ENCODE peak calls at places on chromosome 17, in six cellular contexts. P is AG04449; G is activated CD8-positive, alpha-beta memory T cell treated with anti-CD3 and anti-CD28 coated beads for 4 hours; D is AG10803; U is left cardiac atrium; Z is HEK293T. F is an unnamed sample.

GRCh38 chr17:17313350-17313991 is 10.3 kb downstream of the NT5M start:
- DNase-seq in D (no peak), P (no peak), G (peak), Z (no peak), U (no peak), F (no peak)

GRCh38 chr17:4097165-4097960 is 45.5 kb downstream of the ZZEF1 start:
- DNase-seq in G (no peak), D (no peak), P (no peak), Z (no peak), U (no peak), F (no peak)

GRCh38 chr17:13306310-13306962 is 288.6 kb upstream of the ELAC2 start:
- DNase-seq in P (peak), D (peak), G (no peak), U (no peak), Z (peak), F (no peak)

GRCh38 chr17:83155128-83156081 is 76.0 kb downstream of the METRNL start:
- DNase-seq in Z (no peak), U (no peak), D (peak), G (no peak), P (peak), F (no peak)

GRCh38 chr17:78716814-78717393 is 65.2 kb downstream of the CYTH1 start:
- DNase-seq in G (no peak), U (peak), D (peak), P (no peak), Z (no peak), F (peak)

GRCh38 chr17:774320-774584 is 7.8 kb downstream of the GLOD4 start:
- DNase-seq in D (no peak), G (no peak), Z (no peak), P (no peak), U (no peak), F (no peak)

GRCh38 chr17:33328129-33328528 is 35.0 kb upstream of the ASIC2 start:
- DNase-seq in G (no peak), Z (no peak), D (no peak), U (no peak), P (no peak), F (no peak)

GRCh38 chr17:59962739-59963318 is 1.7 kb downstream of the RNFT1 start:
- DNase-seq in Z (no peak), G (no peak), P (no peak), D (no peak), U (no peak), F (no peak)

GRCh38 chr17:76866774-76867577 is 1.2 kb upstream of the MGAT5B start:
- DNase-seq in G (no peak), U (no peak), Z (no peak), P (no peak), D (peak), F (no peak)

GRCh38 chr17:17647521-17648178 is 33.6 kb upstream of the RAI1 start:
- DNase-seq in G (no peak), P (no peak), Z (no peak), D (no peak), U (no peak), F (no peak)

GRCh38 chr17:67221062-67221998 is 23.7 kb downstream of the HELZ start:
- DNase-seq in P (no peak), G (no peak), U (no peak), D (peak), Z (peak), F (no peak)

GRCh38 chr17:67993153-67993997 is 2.9 kb downstream of the C17orf58 start:
- DNase-seq in P (no peak), U (peak), D (peak), Z (peak), G (peak), F (peak)

GRCh38 chr17:12230411-12230810 is 209.7 kb downstream of the MAP2K4 start:
- DNase-seq in P (peak), G (no peak), D (peak), U (no peak), Z (no peak), F (no peak)

GRCh38 chr17:70089513-70090148 is 14.6 kb downstream of the KCNJ16 start:
- DNase-seq in D (no peak), P (no peak), U (no peak), G (no peak), Z (peak), F (no peak)

GRCh38 chr17:7476474-7476873 is 3.0 kb downstream of the ZBTB4 start:
- DNase-seq in Z (no peak), P (no peak), D (peak), U (no peak), G (no peak), F (no peak)

GRCh38 chr17:62572488-62573469 is 54.7 kb upstream of the MRC2 start:
- DNase-seq in P (no peak), G (no peak), D (no peak), Z (no peak), U (no peak), F (no peak)